ENCODE peak calls at places on chromosomes 13 and 19, in four cellular contexts. L is RWPE1, C is choroid plexus epithelial cell, A is HFF-Myc. H is an unnamed sample.

GRCh38 chr13:37306778-37307544 is 201.5 kb upstream of the CSNK1A1L start:
- DNase-seq in L (peak), C (peak), A (peak), H (peak)

GRCh38 chr13:77918391-77919261 is at the start of gene EDNRB:
- DNase-seq in L (peak), C (peak), A (no peak), H (peak)

GRCh38 chr13:46315491-46316075 is 71.5 kb downstream of the RUBCNL start:
- DNase-seq in L (no peak), C (no peak), A (no peak), H (no peak)

GRCh38 chr13:50149143-50149703 is 134.0 kb downstream of the KCNRG start:
- DNase-seq in L (no peak), C (peak), A (no peak), H (no peak)

GRCh38 chr19:49469828-49470614 is 4.0 kb upstream of the FLT3LG start:
- DNase-seq in L (no peak), C (no peak), A (no peak), H (no peak)

GRCh38 chr13:45951724-45952123 is 100.2 kb upstream of the SIAH3 start:
- DNase-seq in L (no peak), C (peak), A (no peak), H (peak)

GRCh38 chr13:51663980-51664957 is 80.0 kb downstream of the WDFY2 start:
- DNase-seq in L (no peak), C (no peak), A (no peak), H (peak)

GRCh38 chr19:18542936-18543813 is at the start of gene FKBP8:
- DNase-seq in L (peak), C (peak), A (no peak), H (peak)

GRCh38 chr13:51874651-51875050 is 12.9 kb downstream of the CCDC70 start:
- DNase-seq in L (no peak), C (no peak), A (no peak), H (no peak)

GRCh38 chr19:39701291-39701690 is 3.0 kb upstream of the LGALS14 start:
- DNase-seq in L (no peak), C (no peak), A (no peak), H (no peak)

GRCh38 chr13:34039678-34040077 is 221.7 kb downstream of the RFC3 start:
- DNase-seq in L (no peak), C (no peak), A (no peak), H (no peak)

GRCh38 chr19:9700229-9700981 is 25.5 kb upstream of the ZNF562 start:
- DNase-seq in L (no peak), C (no peak), A (no peak), H (peak)

GRCh38 chr13:79477968-79478367 is 3.0 kb upstream of the NDFIP2 start:
- DNase-seq in L (no peak), C (no peak), A (no peak), H (no peak)

GRCh38 chr13:27665333-27665732 is 43.6 kb downstream of the POLR1D start:
- DNase-seq in L (peak), C (peak), A (no peak), H (no peak)

GRCh38 chr19:55344444-55344843 is 4.8 kb downstream of the KMT5C start:
- DNase-seq in L (no peak), C (no peak), A (no peak), H (peak)

GRCh38 chr13:42702726-42703125 is 78.7 kb upstream of the FAM216B start:
- DNase-seq in L (no peak), C (peak), A (no peak), H (no peak)

GRCh38 chr13:51380269-51380668 is 40.8 kb downstream of the SERPINE3 start:
- DNase-seq in L (peak), C (peak), A (no peak), H (peak)

GRCh38 chr19:3028305-3029069 is 593 bp downstream of the TLE2 start:
- DNase-seq in L (no peak), C (no peak), A (no peak), H (no peak)

GRCh38 chr13:94346261-94347019 is 133.0 kb downstream of the DCT start:
- DNase-seq in L (no peak), C (no peak), A (no peak), H (no peak)

GRCh38 chr13:32737111-32737571 is 150.9 kb downstream of the PDS5B start:
- DNase-seq in L (no peak), C (peak), A (no peak), H (no peak)

GRCh38 chr13:21075303-21076264 is 14.2 kb upstream of the LATS2 start:
- DNase-seq in L (no peak), C (peak), A (no peak), H (no peak)

GRCh38 chr19:53357821-53358581 is 7.5 kb upstream of the ZNF525 start:
- DNase-seq in L (no peak), C (no peak), A (no peak), H (no peak)

GRCh38 chr19:46376241-46377153 is 29.6 kb downstream of the PPP5C start:
- DNase-seq in L (no peak), C (no peak), A (no peak), H (no peak)

GRCh38 chr13:21124853-21125252 is 51.5 kb downstream of the SKA3 start:
- DNase-seq in L (no peak), C (peak), A (no peak), H (peak)

GRCh38 chr19:39237200-39238184 is 7.3 kb downstream of the IFNL3 start:
- DNase-seq in L (peak), C (no peak), A (no peak), H (no peak)

GRCh38 chr13:99389520-99390304 is 82.5 kb upstream of the GPR183 start:
- DNase-seq in L (no peak), C (no peak), A (no peak), H (no peak)

GRCh38 chr13:113562085-113562749 is 22.3 kb upstream of the TFDP1 start:
- DNase-seq in L (peak), C (peak), A (peak), H (peak)

GRCh38 chr13:34672631-34673030 is 269.4 kb upstream of the NBEA start:
- DNase-seq in L (no peak), C (no peak), A (no peak), H (peak)

GRCh38 chr19:38912600-38913514 is 871 bp upstream of the CCER2 start:
- DNase-seq in L (no peak), C (peak), A (no peak), H (no peak)

GRCh38 chr19:33332248-33332647 is 29.9 kb upstream of the CEBPA start:
- DNase-seq in L (no peak), C (no peak), A (no peak), H (no peak)

GRCh38 chr13:33205804-33206221 is 79.7 kb downstream of the STARD13 start:
- DNase-seq in L (no peak), C (peak), A (no peak), H (peak)

GRCh38 chr13:67120872-67121531 is 109.1 kb downstream of the PCDH9 start:
- DNase-seq in L (no peak), C (peak), A (no peak), H (peak)

GRCh38 chr13:66665991-66666390 is 564.1 kb downstream of the PCDH9 start:
- DNase-seq in L (no peak), C (peak), A (peak), H (peak)

DNA sequence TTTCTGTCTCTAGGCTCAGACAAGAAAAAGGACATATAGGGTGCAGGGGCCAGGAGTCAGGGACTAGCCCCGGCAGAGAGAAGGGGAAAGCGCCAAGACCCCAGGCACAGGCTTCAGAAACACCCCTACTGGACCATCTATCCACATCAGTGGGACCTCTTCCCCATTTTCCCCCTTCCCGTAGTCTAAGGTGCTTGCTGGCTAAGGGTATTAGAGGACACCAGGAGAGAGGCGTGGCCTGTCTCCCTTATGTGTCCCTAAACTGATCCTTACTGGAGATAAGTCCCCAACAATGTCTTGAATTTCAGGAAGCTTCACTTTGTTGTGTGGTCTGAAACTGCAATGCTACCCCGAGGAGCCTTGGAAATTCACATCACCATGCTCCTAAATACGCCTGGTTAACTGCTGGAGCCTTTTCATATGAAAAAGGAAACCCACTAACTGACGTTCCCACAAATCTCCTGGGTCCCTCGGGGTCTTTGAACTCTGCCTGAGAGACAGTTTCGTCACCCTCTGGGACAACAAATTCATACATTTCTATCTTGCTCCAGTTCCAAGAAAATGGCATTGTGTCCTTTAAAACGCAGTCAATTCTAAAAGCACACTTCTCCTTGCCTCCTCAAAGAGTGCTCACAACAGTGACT is 197.7 kb downstream of the COL4A1 start:
- DNase-seq in L (no peak), C (no peak), A (no peak), H (no peak)
- TF ChIP-seq CTCF in L (peak), C (no peak), A (no peak), H (no peak)

DNA sequence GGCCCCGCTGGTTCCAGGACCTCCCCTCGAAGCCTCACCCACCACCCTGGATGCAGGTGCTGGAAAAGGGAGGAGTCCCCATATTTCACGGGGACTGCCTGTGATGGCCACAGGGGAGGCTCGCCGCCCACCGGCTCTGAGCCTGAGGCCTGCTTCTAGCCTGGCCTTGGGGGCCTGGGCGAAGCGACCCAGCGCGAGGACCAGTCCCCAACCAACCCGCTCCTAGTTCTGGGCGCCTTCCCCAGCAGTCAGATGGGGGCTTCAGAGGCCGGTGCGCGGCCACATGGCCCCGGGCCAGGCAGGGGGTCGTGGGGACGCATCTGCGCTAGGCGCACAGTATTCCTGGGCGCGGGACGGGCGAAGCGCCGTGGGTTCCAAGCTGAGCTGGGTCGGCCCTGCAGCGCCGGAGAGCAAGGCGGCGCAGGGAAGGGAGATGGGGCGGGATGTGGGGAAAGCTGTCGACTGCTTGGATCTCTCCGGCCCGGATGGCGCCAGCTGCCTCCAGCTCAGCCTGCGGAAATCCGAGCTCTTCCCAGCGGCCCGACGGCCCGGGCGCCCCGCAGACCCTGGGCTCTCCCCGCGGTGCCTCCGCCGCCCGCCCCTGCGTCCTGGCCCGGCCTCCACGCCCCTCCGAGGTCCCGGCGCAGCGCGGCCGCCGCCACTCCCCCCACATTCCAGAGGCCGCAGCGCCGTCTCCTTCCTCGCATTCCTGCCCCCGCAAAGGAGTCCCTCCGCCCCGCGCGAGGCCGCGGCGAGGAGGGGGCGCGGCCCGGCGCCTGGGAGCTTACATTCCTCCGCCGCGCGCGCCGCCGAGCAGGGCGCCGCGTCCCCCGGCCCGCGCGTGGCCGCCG is at the start of gene WTIP:
- DNase-seq in L (peak), C (peak), A (no peak), H (peak)
- TF ChIP-seq CTCF in L (no peak), C (no peak), A (no peak), H (no peak)

GRCh38 chr19:16325161-16325527 is 518 bp downstream of the KLF2 start:
- DNase-seq in L (no peak), C (no peak), A (no peak), H (no peak)
- TF ChIP-seq CTCF in L (peak), C (peak), A (no peak), H (no peak)

GRCh38 chr19:1411255-1412191 is 4.1 kb downstream of the DAZAP1 start:
- DNase-seq in L (no peak), C (no peak), A (no peak), H (no peak)
- TF ChIP-seq CTCF in L (no peak), C (no peak), A (no peak), H (no peak)